ENCODE peak calls at places on chromosomes 6 and 20, in five cellular contexts. N is activated naive CD8-positive, alpha-beta T cell treated with anti-CD3 and anti-CD28 coated beads, Interleukin-2, amount 50 U/mL, for 24 hours; U is cardiac septum; L is HEK293T; Z is GM18507. Y is an unnamed sample.

GRCh38 chr20:59248031-59248684 is 52.3 kb upstream of the EDN3 start:
- DNase-seq in U (no peak), L (no peak), Z (no peak), N (no peak), Y (no peak)

GRCh38 chr6:115932481-115932880 is 128.2 kb downstream of the FRK start:
- DNase-seq in L (no peak), Z (no peak), N (no peak), U (no peak), Y (no peak)

GRCh38 chr6:165726290-165726875 is 63.3 kb upstream of the PDE10A start:
- DNase-seq in N (no peak), U (no peak), Z (no peak), L (no peak), Y (no peak)

GRCh38 chr20:36717657-36718056 is 28.2 kb downstream of the NDRG3 start:
- DNase-seq in L (no peak), U (no peak), N (no peak), Z (no peak), Y (no peak)

GRCh38 chr6:131678401-131678800 is 22.8 kb downstream of the OR2A4 start:
- DNase-seq in Z (no peak), L (no peak), N (no peak), U (no peak), Y (no peak)

GRCh38 chr6:147726342-147726741 is 217.9 kb downstream of the SAMD5 start:
- DNase-seq in N (no peak), L (no peak), U (no peak), Z (no peak), Y (no peak)

GRCh38 chr6:18260448-18261106 is 3.8 kb downstream of the DEK start:
- DNase-seq in Z (no peak), N (peak; percentile 25), U (no peak), L (no peak), Y (no peak)

GRCh38 chr20:35344354-35344837 is 52.2 kb upstream of the FAM83C start:
- DNase-seq in Z (no peak), U (no peak), L (no peak), N (no peak), Y (no peak)

GRCh38 chr20:25254986-25255680 is 7.2 kb downstream of the PYGB start:
- DNase-seq in Z (no peak), L (no peak), U (peak; percentile 83), N (no peak), Y (no peak)

GRCh38 chr6:93454533-93454932 is 35.2 kb upstream of the EPHA7 start:
- DNase-seq in N (no peak), Z (no peak), L (no peak), U (no peak), Y (no peak)

GRCh38 chr20:561437-562231 is 18.0 kb upstream of the CSNK2A1 start:
- DNase-seq in Z (peak; percentile 56), L (peak; percentile 78), U (no peak), N (peak; percentile 50), Y (no peak)

GRCh38 chr6:34792605-34793500 is 970 bp downstream of the BLTP3A start:
- DNase-seq in L (peak; percentile 31), Z (no peak), N (peak; percentile 11), U (no peak), Y (no peak)

GRCh38 chr6:91130126-91130525 is 543.3 kb upstream of the MAP3K7 start:
- DNase-seq in Z (no peak), U (no peak), N (no peak), L (no peak), Y (no peak)

GRCh38 chr20:46122071-46122470 is 4.0 kb downstream of the CD40 start:
- DNase-seq in L (no peak), N (no peak), Z (no peak), U (peak; percentile 60), Y (peak; percentile 74)

GRCh38 chr20:44187763-44188709 is 1.0 kb upstream of the JPH2 start:
- DNase-seq in L (no peak), Z (no peak), U (no peak), N (no peak), Y (no peak)

GRCh38 chr20:16919841-16920240 is 171.7 kb downstream of the OTOR start:
- DNase-seq in L (no peak), N (no peak), U (no peak), Z (no peak), Y (no peak)

GRCh38 chr6:7879043-7879442 is 31.5 kb downstream of the TXNDC5 start:
- DNase-seq in N (no peak), U (peak; percentile 9), L (no peak), Z (no peak), Y (no peak)

GRCh38 chr6:122692175-122692598 is 82.0 kb downstream of the PKIB start:
- DNase-seq in U (no peak), L (no peak), Z (no peak), N (no peak), Y (no peak)

GRCh38 chr20:38460040-38460623 is 12.5 kb upstream of the RALGAPB start:
- DNase-seq in L (peak; percentile 42), U (no peak), N (no peak), Z (no peak), Y (no peak)

GRCh38 chr6:97849390-97849789 is 566.4 kb upstream of the MMS22L start:
- DNase-seq in N (no peak), L (no peak), Z (no peak), U (no peak), Y (no peak)